ENCODE peak calls at places on chromosomes 12 and 14, in seven cellular contexts. One of them, this sample, is unnamed.

GRCh38 chr12:117284160-117284559 is 77.3 kb downstream of the NOS1 start:
- DNase-seq in CD8-positive, alpha-beta T cell: no peak
- DNase-seq in B cell: no peak
- DNase-seq in endothelial cell: no peak
- DNase-seq in choroid plexus epithelial cell: no peak
- DNase-seq in BE2C: no peak
- DNase-seq in GM20000: no peak
- DNase-seq in this sample: no peak

GRCh38 chr14:94030571-94030970 is 4.4 kb downstream of the OTUB2 start:
- DNase-seq in CD8-positive, alpha-beta T cell: no peak
- DNase-seq in B cell: no peak
- DNase-seq in endothelial cell: no peak
- DNase-seq in choroid plexus epithelial cell: no peak
- DNase-seq in BE2C: no peak
- DNase-seq in GM20000: no peak
- DNase-seq in this sample: no peak

GRCh38 chr14:92973798-92974372 is 50.9 kb downstream of the CHGA start:
- DNase-seq in CD8-positive, alpha-beta T cell: no peak
- DNase-seq in B cell: no peak
- DNase-seq in endothelial cell: no peak
- DNase-seq in choroid plexus epithelial cell: no peak
- DNase-seq in BE2C: peak; percentile 40
- DNase-seq in GM20000: no peak
- DNase-seq in this sample: peak; percentile 27

GRCh38 chr12:116431677-116432300 is 127.4 kb upstream of the MAP1LC3B2 start:
- DNase-seq in CD8-positive, alpha-beta T cell: no peak
- DNase-seq in B cell: no peak
- DNase-seq in endothelial cell: no peak
- DNase-seq in choroid plexus epithelial cell: no peak
- DNase-seq in BE2C: no peak
- DNase-seq in GM20000: no peak
- DNase-seq in this sample: no peak

GRCh38 chr12:5441497-5442236 is 9.8 kb downstream of the NTF3 start:
- DNase-seq in CD8-positive, alpha-beta T cell: no peak
- DNase-seq in B cell: no peak
- DNase-seq in endothelial cell: no peak
- DNase-seq in choroid plexus epithelial cell: no peak
- DNase-seq in BE2C: no peak
- DNase-seq in GM20000: no peak
- DNase-seq in this sample: no peak

GRCh38 chr12:102095677-102096263 is 24.1 kb downstream of the NUP37 start:
- DNase-seq in CD8-positive, alpha-beta T cell: no peak
- DNase-seq in B cell: no peak
- DNase-seq in endothelial cell: no peak
- DNase-seq in choroid plexus epithelial cell: peak; percentile 72
- DNase-seq in BE2C: no peak
- DNase-seq in GM20000: peak; percentile 21
- DNase-seq in this sample: peak; percentile 23

GRCh38 chr14:61034416-61035100 is 53.5 kb downstream of the SLC38A6 start:
- DNase-seq in CD8-positive, alpha-beta T cell: no peak
- DNase-seq in B cell: no peak
- DNase-seq in endothelial cell: no peak
- DNase-seq in choroid plexus epithelial cell: peak; percentile 4
- DNase-seq in BE2C: no peak
- DNase-seq in GM20000: peak; percentile 5
- DNase-seq in this sample: peak; percentile 8

GRCh38 chr14:61618448-61618847 is 76.9 kb upstream of the HIF1A start:
- DNase-seq in CD8-positive, alpha-beta T cell: no peak
- DNase-seq in B cell: no peak
- DNase-seq in endothelial cell: no peak
- DNase-seq in choroid plexus epithelial cell: no peak
- DNase-seq in BE2C: no peak
- DNase-seq in GM20000: no peak
- DNase-seq in this sample: no peak

GRCh38 chr12:54010053-54010971 is 1.5 kb downstream of the HOXC8 start:
- DNase-seq in CD8-positive, alpha-beta T cell: no peak
- DNase-seq in B cell: no peak
- DNase-seq in endothelial cell: no peak
- DNase-seq in choroid plexus epithelial cell: no peak
- DNase-seq in BE2C: no peak
- DNase-seq in GM20000: no peak
- DNase-seq in this sample: no peak

GRCh38 chr12:31230004-31230403 is 95.9 kb downstream of the SINHCAF start:
- DNase-seq in CD8-positive, alpha-beta T cell: no peak
- DNase-seq in B cell: no peak
- DNase-seq in endothelial cell: no peak
- DNase-seq in choroid plexus epithelial cell: no peak
- DNase-seq in BE2C: no peak
- DNase-seq in GM20000: no peak
- DNase-seq in this sample: no peak

GRCh38 chr12:126337556-126337955 is 1272.3 kb downstream of the AACS start:
- DNase-seq in CD8-positive, alpha-beta T cell: no peak
- DNase-seq in B cell: no peak
- DNase-seq in endothelial cell: no peak
- DNase-seq in choroid plexus epithelial cell: peak; percentile 2
- DNase-seq in BE2C: no peak
- DNase-seq in GM20000: no peak
- DNase-seq in this sample: peak; percentile 21

GRCh38 chr12:104799458-104799857 is 158.6 kb downstream of the SLC41A2 start:
- DNase-seq in CD8-positive, alpha-beta T cell: no peak
- DNase-seq in B cell: no peak
- DNase-seq in endothelial cell: no peak
- DNase-seq in choroid plexus epithelial cell: no peak
- DNase-seq in BE2C: no peak
- DNase-seq in GM20000: no peak
- DNase-seq in this sample: no peak

GRCh38 chr12:4482936-4483335 is 37.3 kb upstream of the FGF6 start:
- DNase-seq in CD8-positive, alpha-beta T cell: no peak
- DNase-seq in B cell: no peak
- DNase-seq in endothelial cell: no peak
- DNase-seq in choroid plexus epithelial cell: no peak
- DNase-seq in BE2C: no peak
- DNase-seq in GM20000: no peak
- DNase-seq in this sample: peak; percentile 6

GRCh38 chr14:69896080-69896479 is 16.9 kb downstream of the SMOC1 start:
- DNase-seq in CD8-positive, alpha-beta T cell: no peak
- DNase-seq in B cell: no peak
- DNase-seq in endothelial cell: no peak
- DNase-seq in choroid plexus epithelial cell: no peak
- DNase-seq in BE2C: no peak
- DNase-seq in GM20000: no peak
- DNase-seq in this sample: no peak

GRCh38 chr12:79274571-79275064 is 410.0 kb downstream of the SYT1 start:
- DNase-seq in CD8-positive, alpha-beta T cell: no peak
- DNase-seq in B cell: no peak
- DNase-seq in endothelial cell: no peak
- DNase-seq in choroid plexus epithelial cell: no peak
- DNase-seq in BE2C: no peak
- DNase-seq in GM20000: no peak
- DNase-seq in this sample: peak; percentile 35

GRCh38 chr12:7555752-7556151 is 52.2 kb upstream of the CD163 start:
- DNase-seq in CD8-positive, alpha-beta T cell: no peak
- DNase-seq in B cell: no peak
- DNase-seq in endothelial cell: no peak
- DNase-seq in choroid plexus epithelial cell: peak; percentile 89
- DNase-seq in BE2C: no peak
- DNase-seq in GM20000: no peak
- DNase-seq in this sample: peak; percentile 67

GRCh38 chr12:31702047-31702446 is 26.8 kb downstream of the AMN1 start:
- DNase-seq in CD8-positive, alpha-beta T cell: no peak
- DNase-seq in B cell: no peak
- DNase-seq in endothelial cell: no peak
- DNase-seq in choroid plexus epithelial cell: peak; percentile 62
- DNase-seq in BE2C: no peak
- DNase-seq in GM20000: no peak
- DNase-seq in this sample: peak; percentile 36

GRCh38 chr14:75806247-75806876 is 145.3 kb downstream of the TTLL5 start:
- DNase-seq in CD8-positive, alpha-beta T cell: no peak
- DNase-seq in B cell: no peak
- DNase-seq in endothelial cell: no peak
- DNase-seq in choroid plexus epithelial cell: peak; percentile 45
- DNase-seq in BE2C: no peak
- DNase-seq in GM20000: no peak
- DNase-seq in this sample: peak; percentile 1

GRCh38 chr14:91289464-91289863 is 45.0 kb upstream of the GPR68 start:
- DNase-seq in CD8-positive, alpha-beta T cell: no peak
- DNase-seq in B cell: no peak
- DNase-seq in endothelial cell: no peak
- DNase-seq in choroid plexus epithelial cell: no peak
- DNase-seq in BE2C: no peak
- DNase-seq in GM20000: no peak
- DNase-seq in this sample: no peak

GRCh38 chr12:103799504-103800251 is 41.4 kb downstream of the NT5DC3 start:
- DNase-seq in CD8-positive, alpha-beta T cell: no peak
- DNase-seq in B cell: no peak
- DNase-seq in endothelial cell: no peak
- DNase-seq in choroid plexus epithelial cell: peak; percentile 95
- DNase-seq in BE2C: no peak
- DNase-seq in GM20000: no peak
- DNase-seq in this sample: peak; percentile 93

GRCh38 chr12:32756476-32757158 is 920 bp upstream of the YARS2 start:
- DNase-seq in CD8-positive, alpha-beta T cell: no peak
- DNase-seq in B cell: no peak
- DNase-seq in endothelial cell: peak; percentile 6
- DNase-seq in choroid plexus epithelial cell: no peak
- DNase-seq in BE2C: no peak
- DNase-seq in GM20000: no peak
- DNase-seq in this sample: no peak
- TF ChIP-seq CTCF in CD8-positive, alpha-beta T cell: peak; percentile 22
- TF ChIP-seq CTCF in B cell: peak; percentile 56
- TF ChIP-seq CTCF in endothelial cell: no peak
- TF ChIP-seq CTCF in choroid plexus epithelial cell: no peak
- TF ChIP-seq CTCF in BE2C: no peak
- TF ChIP-seq CTCF in GM20000: no peak
- TF ChIP-seq CTCF in this sample: no peak

GRCh38 chr12:85206543-85206942 is 73.5 kb upstream of the ALX1 start:
- DNase-seq in CD8-positive, alpha-beta T cell: no peak
- DNase-seq in B cell: no peak
- DNase-seq in endothelial cell: no peak
- DNase-seq in choroid plexus epithelial cell: no peak
- DNase-seq in BE2C: no peak
- DNase-seq in GM20000: no peak
- DNase-seq in this sample: no peak
- TF ChIP-seq CTCF in CD8-positive, alpha-beta T cell: no peak
- TF ChIP-seq CTCF in B cell: no peak
- TF ChIP-seq CTCF in endothelial cell: no peak
- TF ChIP-seq CTCF in choroid plexus epithelial cell: no peak
- TF ChIP-seq CTCF in BE2C: no peak
- TF ChIP-seq CTCF in GM20000: no peak
- TF ChIP-seq CTCF in this sample: no peak

GRCh38 chr12:132142679-132143327 is 1.3 kb downstream of the DDX51 start:
- DNase-seq in CD8-positive, alpha-beta T cell: no peak
- DNase-seq in B cell: no peak
- DNase-seq in endothelial cell: no peak
- DNase-seq in choroid plexus epithelial cell: no peak
- DNase-seq in BE2C: no peak
- DNase-seq in GM20000: no peak
- DNase-seq in this sample: no peak

GRCh38 chr12:132143328-132144071 is 619 bp downstream of the DDX51 start:
- DNase-seq in CD8-positive, alpha-beta T cell: no peak
- DNase-seq in B cell: no peak
- DNase-seq in endothelial cell: no peak
- DNase-seq in choroid plexus epithelial cell: no peak
- DNase-seq in BE2C: peak; percentile 25
- DNase-seq in GM20000: peak; percentile 55
- DNase-seq in this sample: no peak

GRCh38 chr12:132145334-132145733 is 1.1 kb downstream of the NOC4L start:
- DNase-seq in CD8-positive, alpha-beta T cell: no peak
- DNase-seq in B cell: no peak
- DNase-seq in endothelial cell: no peak
- DNase-seq in choroid plexus epithelial cell: no peak
- DNase-seq in BE2C: peak; percentile 6
- DNase-seq in GM20000: no peak
- DNase-seq in this sample: no peak

GRCh38 chr12:132146098-132146497 is 1.8 kb downstream of the NOC4L start:
- DNase-seq in CD8-positive, alpha-beta T cell: no peak
- DNase-seq in B cell: no peak
- DNase-seq in endothelial cell: no peak
- DNase-seq in choroid plexus epithelial cell: no peak
- DNase-seq in BE2C: no peak
- DNase-seq in GM20000: no peak
- DNase-seq in this sample: no peak

DNA sequence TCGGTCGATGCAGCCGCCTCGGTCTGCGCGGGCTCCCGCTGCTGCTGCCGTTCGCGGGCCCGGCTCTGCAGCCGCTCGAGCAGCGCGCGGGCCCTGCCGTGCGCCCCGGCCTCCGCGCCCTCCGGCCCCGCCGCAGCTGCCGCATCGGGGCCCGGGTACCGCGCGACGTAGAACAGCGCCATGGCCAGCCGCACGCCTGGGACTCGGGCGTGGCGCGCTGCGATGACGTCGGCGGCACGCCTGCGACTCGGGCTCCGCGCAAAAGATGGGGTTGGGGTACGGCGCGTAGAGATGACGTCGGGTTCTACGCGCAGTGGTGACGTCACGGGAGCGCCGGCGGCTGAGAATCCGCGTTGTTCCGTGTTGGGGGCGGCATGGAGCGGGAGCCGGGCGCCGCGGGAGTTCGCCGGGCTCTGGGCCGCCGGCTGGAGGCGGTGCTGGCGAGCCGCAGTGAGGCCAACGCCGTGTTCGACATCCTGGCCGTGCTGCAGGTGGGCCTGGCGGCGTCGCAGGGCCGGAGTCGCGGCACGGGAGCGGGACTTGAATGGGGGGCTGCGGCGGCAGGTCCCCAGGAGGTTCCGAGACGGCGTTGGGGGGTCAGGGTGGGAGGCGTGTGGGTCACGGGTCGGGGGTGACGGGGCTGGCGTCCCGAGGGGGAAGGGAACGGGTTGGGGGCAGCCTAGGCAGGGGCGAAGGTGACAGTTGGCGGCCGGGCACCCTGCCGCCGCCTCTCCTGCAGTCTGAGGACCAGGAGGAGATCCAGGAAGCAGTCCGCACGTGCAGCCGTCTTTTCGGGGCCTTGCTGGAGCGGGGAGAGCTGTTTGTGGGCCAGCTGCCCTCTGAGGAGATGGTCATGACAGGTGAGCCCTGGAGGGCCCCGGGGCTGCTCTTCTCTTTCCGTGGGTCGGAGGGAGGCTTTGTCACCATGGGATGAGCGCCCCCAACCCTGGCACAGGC is at the start of the genes DDX51 and NOC4L:
- DNase-seq in CD8-positive, alpha-beta T cell: peak; percentile 92
- DNase-seq in B cell: peak; percentile 93
- DNase-seq in endothelial cell: peak; percentile 97
- DNase-seq in choroid plexus epithelial cell: peak; percentile 96
- DNase-seq in BE2C: peak; percentile 94
- DNase-seq in GM20000: peak; percentile 100
- DNase-seq in this sample: peak; percentile 91
- TF ChIP-seq CTCF in CD8-positive, alpha-beta T cell: no peak
- TF ChIP-seq CTCF in B cell: no peak
- TF ChIP-seq CTCF in endothelial cell: no peak
- TF ChIP-seq CTCF in choroid plexus epithelial cell: no peak
- TF ChIP-seq CTCF in BE2C: no peak
- TF ChIP-seq CTCF in GM20000: no peak
- TF ChIP-seq CTCF in this sample: no peak

DNA sequence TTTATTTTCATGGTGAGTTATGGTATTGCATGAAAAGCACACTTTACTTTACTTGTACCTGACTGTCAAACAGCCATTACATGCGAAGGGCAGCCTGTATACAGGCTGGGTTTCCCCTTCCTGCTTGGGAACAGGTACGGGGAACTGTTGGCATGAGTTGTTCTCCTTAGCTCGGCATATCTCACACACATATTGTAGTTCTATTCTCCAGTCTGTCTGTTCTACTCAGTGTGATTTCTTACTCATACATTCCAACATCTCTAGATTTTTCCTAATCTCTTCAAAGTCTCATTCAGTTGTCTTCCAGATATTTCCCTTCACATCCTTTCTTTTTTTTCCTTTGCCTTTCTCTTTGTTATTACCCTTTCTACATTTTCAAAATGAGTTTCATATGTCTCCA is 83.9 kb downstream of the HMGA2 start:
- DNase-seq in CD8-positive, alpha-beta T cell: no peak
- DNase-seq in B cell: no peak
- DNase-seq in endothelial cell: no peak
- DNase-seq in choroid plexus epithelial cell: no peak
- DNase-seq in BE2C: no peak
- DNase-seq in GM20000: no peak
- DNase-seq in this sample: no peak
- TF ChIP-seq CTCF in CD8-positive, alpha-beta T cell: no peak
- TF ChIP-seq CTCF in B cell: no peak
- TF ChIP-seq CTCF in endothelial cell: no peak
- TF ChIP-seq CTCF in choroid plexus epithelial cell: no peak
- TF ChIP-seq CTCF in BE2C: no peak
- TF ChIP-seq CTCF in GM20000: no peak
- TF ChIP-seq CTCF in this sample: no peak